ENCODE peak calls at places on chromosomes 13 and 19, in six cellular contexts. S, O, H, Y, U and N are unnamed samples.

GRCh38 chr19:55319786-55320185 is 5.4 kb downstream of the TMEM150B start:
- DNase-seq in S (peak), O (no peak), H (peak), Y (peak), U (peak), N (peak)

GRCh38 chr19:44719262-44719701 is 20.3 kb downstream of the CEACAM16 start:
- DNase-seq in S (no peak), O (no peak), H (no peak), Y (peak), U (no peak), N (no peak)

GRCh38 chr13:50543767-50544166 is 299.7 kb downstream of the DLEU7 start:
- DNase-seq in S (peak), O (no peak), H (no peak), Y (no peak), U (peak), N (peak)

GRCh38 chr19:35085947-35086346 is 29.7 kb upstream of the FXYD3 start:
- DNase-seq in S (no peak), O (no peak), H (no peak), Y (no peak), U (no peak), N (no peak)

GRCh38 chr19:50427997-50428425 is 4.7 kb upstream of the MYBPC2 start:
- DNase-seq in S (peak), O (peak), H (peak), Y (peak), U (peak), N (peak)

GRCh38 chr19:35178701-35179100 is 24.2 kb downstream of the FXYD5 start:
- DNase-seq in S (peak), O (no peak), H (no peak), Y (peak), U (no peak), N (peak)

GRCh38 chr13:104389722-104390121 is 1323.5 kb upstream of the SLC10A2 start:
- DNase-seq in S (peak), O (no peak), H (no peak), Y (no peak), U (peak), N (no peak)

GRCh38 chr13:98390086-98390697 is 186.7 kb downstream of the STK24 start:
- DNase-seq in S (peak), O (no peak), H (no peak), Y (peak), U (no peak), N (peak)

GRCh38 chr13:44629465-44630183 is 53.5 kb upstream of the TSC22D1 start:
- DNase-seq in S (peak), O (no peak), H (no peak), Y (no peak), U (no peak), N (peak)

GRCh38 chr13:44493213-44493812 is 82.8 kb downstream of the TSC22D1 start:
- DNase-seq in S (no peak), O (no peak), H (no peak), Y (no peak), U (no peak), N (no peak)

GRCh38 chr19:40464059-40465024 is 1.2 kb downstream of the BLVRB start:
- DNase-seq in S (peak), O (no peak), H (no peak), Y (peak), U (peak), N (peak)

GRCh38 chr13:113288880-113289279 is 8.2 kb upstream of the LAMP1 start:
- DNase-seq in S (no peak), O (no peak), H (no peak), Y (no peak), U (no peak), N (no peak)

GRCh38 chr13:49791753-49792549 is 531 bp downstream of the KPNA3 start:
- DNase-seq in S (peak), O (no peak), H (no peak), Y (peak), U (peak), N (peak)

GRCh38 chr19:55546822-55547614 is 1.7 kb upstream of the SBK3 start:
- DNase-seq in S (peak), O (no peak), H (no peak), Y (no peak), U (peak), N (peak)

GRCh38 chr19:6210721-6211600 is 68.8 kb downstream of the MLLT1 start:
- DNase-seq in S (no peak), O (no peak), H (no peak), Y (no peak), U (no peak), N (no peak)

GRCh38 chr19:38932425-38933179 is 1.9 kb downstream of the MRPS12 start:
- DNase-seq in S (peak), O (no peak), H (no peak), Y (peak), U (peak), N (peak)

GRCh38 chr19:29667390-29667783 is 2.1 kb downstream of the PLEKHF1 start:
- DNase-seq in S (no peak), O (no peak), H (no peak), Y (no peak), U (no peak), N (no peak)

GRCh38 chr19:2426661-2427322 is 594 bp downstream of the TIMM13 start:
- DNase-seq in S (peak), O (no peak), H (no peak), Y (peak), U (peak), N (peak)

GRCh38 chr13:47841131-47841530 is 159.9 kb downstream of the SUCLA2 start:
- DNase-seq in S (peak), O (no peak), H (no peak), Y (no peak), U (no peak), N (no peak)

GRCh38 chr19:33862991-33863390 is 66.3 kb downstream of the KCTD15 start:
- DNase-seq in S (no peak), O (no peak), H (no peak), Y (no peak), U (no peak), N (no peak)

GRCh38 chr13:100291626-100292025 is 202.7 kb downstream of the PCCA start:
- DNase-seq in S (no peak), O (no peak), H (no peak), Y (no peak), U (no peak), N (no peak)

GRCh38 chr19:42655748-42656147 is 61.0 kb upstream of the CEACAM8 start:
- DNase-seq in S (no peak), O (no peak), H (no peak), Y (no peak), U (no peak), N (no peak)

GRCh38 chr13:95684463-95684862 is 7.5 kb downstream of the DNAJC3 start:
- DNase-seq in S (no peak), O (no peak), H (no peak), Y (peak), U (no peak), N (no peak)

GRCh38 chr13:110680852-110681251 is 25.1 kb downstream of the CARS2 start:
- DNase-seq in S (peak), O (no peak), H (no peak), Y (peak), U (no peak), N (no peak)

GRCh38 chr13:114082849-114083645 is 49.4 kb downstream of the RASA3 start:
- DNase-seq in S (no peak), O (no peak), H (no peak), Y (peak), U (no peak), N (no peak)

GRCh38 chr13:48653074-48654054 is at the start of gene CYSLTR2:
- DNase-seq in S (peak), O (no peak), H (no peak), Y (no peak), U (peak), N (peak)

GRCh38 chr19:30227661-30228112 is 144.5 kb upstream of the ZNF536 start:
- DNase-seq in S (peak), O (no peak), H (no peak), Y (peak), U (peak), N (peak)

GRCh38 chr19:15466851-15467733 is 2.7 kb upstream of the RASAL3 start:
- DNase-seq in S (peak), O (no peak), H (no peak), Y (no peak), U (peak), N (peak)

GRCh38 chr13:109428146-109428545 is 358.2 kb downstream of the IRS2 start:
- DNase-seq in S (no peak), O (no peak), H (no peak), Y (no peak), U (no peak), N (no peak)

GRCh38 chr13:109425821-109426689 is 360.3 kb downstream of the IRS2 start:
- DNase-seq in S (no peak), O (no peak), H (no peak), Y (no peak), U (no peak), N (no peak)

GRCh38 chr13:109426690-109426990 is 359.7 kb downstream of the IRS2 start:
- DNase-seq in S (peak), O (no peak), H (no peak), Y (no peak), U (no peak), N (no peak)

GRCh38 chr13:109427148-109427547 is 359.2 kb downstream of the IRS2 start:
- DNase-seq in S (no peak), O (no peak), H (no peak), Y (no peak), U (peak), N (peak)

GRCh38 chr13:109427695-109428094 is 358.7 kb downstream of the IRS2 start:
- DNase-seq in S (no peak), O (no peak), H (no peak), Y (no peak), U (no peak), N (no peak)
- TF ChIP-seq CTCF in S (no peak), O (no peak), H (no peak), Y (peak), U (peak), N (no peak)

DNA sequence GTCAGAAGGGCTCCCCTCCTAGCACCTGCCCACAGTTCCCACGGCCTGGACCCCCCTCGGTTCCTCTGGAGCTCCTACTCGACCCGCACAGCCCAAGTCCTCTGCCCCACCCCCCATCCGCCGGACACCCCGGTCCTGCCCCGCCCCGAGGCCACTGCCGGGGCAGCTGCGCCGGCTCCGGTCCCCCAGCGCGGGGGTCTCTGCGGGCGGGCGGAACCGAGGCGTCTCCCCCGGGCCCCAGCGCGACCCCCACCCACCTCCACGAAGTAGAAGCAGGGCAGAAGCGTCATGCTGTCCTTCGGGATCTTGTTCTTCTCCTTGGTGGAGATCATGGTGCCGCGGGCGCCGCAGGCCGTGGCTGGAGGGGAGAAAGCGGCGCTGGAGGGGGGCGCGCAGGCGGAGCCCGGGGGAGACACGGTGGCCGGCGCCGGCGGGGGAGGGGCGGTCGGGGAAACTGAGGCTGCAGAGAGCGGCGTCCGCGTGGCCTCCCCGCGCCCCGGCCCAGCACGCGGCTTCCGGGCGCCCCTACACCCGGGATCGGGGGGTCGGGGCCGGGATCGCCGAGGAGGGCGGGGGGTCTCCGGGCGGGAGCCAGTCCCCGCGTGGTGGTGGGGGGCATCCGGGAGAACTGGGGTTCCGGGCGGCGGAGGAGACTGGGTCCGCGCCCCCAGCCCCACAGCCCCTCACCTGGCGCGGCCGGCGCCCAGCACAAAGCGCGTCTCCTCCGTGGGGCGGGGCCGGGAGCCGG is at the start of gene PLPPR3:
- DNase-seq in S (no peak), O (no peak), H (no peak), Y (peak), U (no peak), N (no peak)
- H3K4me3 ChIP-seq in S (peak), O (peak), H (peak), Y (peak), U (peak), N (peak)

GRCh38 chr13:72952529-72953141 is 106.2 kb upstream of the KLF5 start:
- DNase-seq in S (no peak), O (no peak), H (no peak), Y (peak), U (no peak), N (no peak)
- TF ChIP-seq CTCF in S (no peak), O (no peak), H (no peak), Y (peak), U (no peak), N (no peak)

GRCh38 chr19:49335071-49335783 is at the start of gene CD37:
- DNase-seq in S (no peak), O (no peak), H (no peak), Y (peak), U (no peak), N (no peak)
- H3K4me3 ChIP-seq in S (no peak), O (peak), H (no peak), Y (no peak), U (no peak), N (no peak)

DNA sequence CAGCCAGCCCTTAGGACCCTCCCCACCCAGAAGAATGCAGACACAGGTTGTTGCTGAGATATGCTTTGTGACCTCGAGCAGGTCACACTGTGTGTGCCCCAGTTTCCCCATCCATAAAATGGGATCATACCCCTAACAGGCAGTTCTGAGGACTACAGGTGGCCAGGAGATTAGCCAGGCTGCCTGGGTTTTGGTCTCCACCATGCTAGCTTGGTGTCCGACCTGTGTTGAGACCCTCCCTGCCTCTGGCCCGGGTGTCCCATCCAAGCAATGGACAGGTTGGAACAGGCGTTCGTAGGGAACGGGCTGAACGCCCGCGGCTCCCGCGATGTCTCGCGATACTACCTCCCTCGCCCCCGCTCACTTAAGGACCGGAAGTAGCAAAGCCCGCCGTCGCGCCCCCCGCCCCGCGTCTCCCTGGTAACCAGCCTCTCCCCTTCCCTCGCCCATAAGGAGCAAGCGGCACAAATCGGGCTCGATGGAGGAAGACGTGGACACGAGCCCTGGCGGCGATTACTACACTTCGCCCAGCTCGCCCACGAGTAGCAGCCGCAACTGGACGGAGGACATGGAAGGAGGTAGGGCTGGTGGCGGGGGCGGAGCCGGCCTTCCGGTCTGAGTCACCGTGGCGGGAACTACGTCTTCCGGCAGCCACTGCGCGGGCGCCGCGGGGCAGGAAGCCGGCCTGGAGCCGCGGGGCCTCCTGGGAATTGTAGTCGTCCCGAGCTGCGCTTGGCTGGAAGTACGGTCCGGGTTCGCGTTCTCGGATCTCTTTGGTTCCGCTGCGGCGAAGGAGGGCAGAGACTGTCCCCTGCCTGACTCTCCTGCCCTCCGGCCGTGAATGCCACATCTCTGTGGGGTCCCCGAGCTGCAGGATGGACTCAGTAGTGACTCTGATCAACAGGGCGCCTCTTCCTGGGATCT is 45.4 kb downstream of the SMIM24 start:
- DNase-seq in S (peak), O (peak), H (peak), Y (peak), U (peak), N (peak)
- TF ChIP-seq CTCF in S (peak), O (no peak), H (no peak), Y (no peak), U (no peak), N (no peak)

GRCh38 chr19:4695224-4695731 is 25.1 kb upstream of the MYDGF start:
- DNase-seq in S (no peak), O (no peak), H (no peak), Y (no peak), U (no peak), N (no peak)

GRCh38 chr19:4693078-4693350 is 22.9 kb upstream of the MYDGF start:
- DNase-seq in S (no peak), O (no peak), H (no peak), Y (no peak), U (no peak), N (no peak)

GRCh38 chr19:4693471-4694121 is 23.5 kb upstream of the MYDGF start:
- DNase-seq in S (no peak), O (no peak), H (no peak), Y (no peak), U (no peak), N (no peak)

GRCh38 chr19:4692275-4693077 is 22.3 kb upstream of the MYDGF start:
- DNase-seq in S (no peak), O (no peak), H (no peak), Y (no peak), U (no peak), N (no peak)

DNA sequence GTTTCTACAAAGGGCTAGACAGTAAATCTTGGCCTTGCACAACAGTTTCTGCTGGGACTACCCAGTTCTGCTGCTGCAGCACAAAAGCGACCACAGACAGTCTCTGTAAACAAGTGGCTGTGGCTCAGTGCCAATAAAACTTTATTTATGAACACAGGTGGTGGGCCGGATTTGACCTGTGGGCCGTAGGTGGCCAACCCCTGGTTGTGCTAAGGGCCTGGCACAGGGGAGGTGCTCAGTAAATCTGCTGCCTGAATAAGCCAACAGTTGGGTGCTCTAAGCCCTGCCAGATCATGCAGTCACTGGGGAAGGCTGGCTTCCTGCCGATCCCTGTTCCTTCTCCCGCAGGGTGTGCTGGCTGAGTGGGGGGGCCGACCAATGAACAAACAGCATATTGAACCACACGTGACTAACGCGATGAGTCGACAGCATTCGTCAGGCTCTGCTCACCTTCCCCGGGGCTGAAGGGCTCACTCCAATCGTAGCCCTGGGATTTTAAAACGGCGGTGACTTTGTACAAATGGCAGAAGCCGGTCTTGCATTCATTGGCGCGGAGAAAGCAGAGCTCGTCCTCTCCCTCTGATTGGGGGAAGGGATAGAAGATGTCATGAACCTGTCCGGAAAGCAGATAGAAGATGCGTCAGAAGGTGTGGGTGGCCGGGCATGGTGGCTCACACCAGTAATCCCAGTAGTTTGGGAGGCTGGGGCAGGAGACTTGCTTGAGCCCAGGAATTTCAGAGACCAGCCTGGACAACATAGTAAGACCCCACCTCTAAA is 24.3 kb upstream of the MYDGF start:
- DNase-seq in S (peak), O (peak), H (no peak), Y (no peak), U (peak), N (peak)
- H3K4me3 ChIP-seq in S (no peak), O (no peak), H (no peak), Y (no peak), U (no peak), N (no peak)

GRCh38 chr13:109567315-109567714 is 219.1 kb downstream of the IRS2 start:
- DNase-seq in S (no peak), O (no peak), H (no peak), Y (no peak), U (no peak), N (peak)
- TF ChIP-seq CTCF in S (peak), O (no peak), H (no peak), Y (no peak), U (peak), N (peak)

GRCh38 chr19:7888145-7888825 is at the start of gene LRRC8E:
- DNase-seq in S (peak), O (no peak), H (no peak), Y (peak), U (peak), N (peak)
- H3K4me3 ChIP-seq in S (peak), O (peak), H (peak), Y (peak), U (peak), N (peak)